ENCODE peak calls at places on chromosome 10, in four cellular contexts. R is SK-N-SH; U is choroid plexus epithelial cell; O is CD8-positive, alpha-beta memory T cell. A is an unnamed sample.

GRCh38 chr10:131503992-131504391 is 192.5 kb upstream of the TCERG1L start:
- DNase-seq in U (no peak), R (no peak), O (no peak), A (no peak)

GRCh38 chr10:70328018-70328417 is 44.2 kb upstream of the NPFFR1 start:
- DNase-seq in O (no peak), R (no peak), U (no peak), A (no peak)

GRCh38 chr10:133325761-133326463 is 10.8 kb downstream of the CALY start:
- DNase-seq in U (no peak), O (no peak), R (peak; percentile 76), A (no peak)

GRCh38 chr10:68492118-68492517 is 20.3 kb upstream of the DNA2 start:
- DNase-seq in R (no peak), U (peak; percentile 31), O (no peak), A (no peak)

GRCh38 chr10:46020344-46020656 is 10.1 kb downstream of the NCOA4 start:
- DNase-seq in O (no peak), U (no peak), R (no peak), A (no peak)

GRCh38 chr10:114239117-114239993 is at the start of gene VWA2:
- DNase-seq in U (no peak), O (no peak), R (no peak), A (no peak)

GRCh38 chr10:31927597-31928530 is 767 bp downstream of the ARHGAP12 start:
- DNase-seq in R (peak; percentile 84), O (peak; percentile 60), U (peak; percentile 58), A (no peak)

GRCh38 chr10:117684673-117685211 is 142.2 kb downstream of the EMX2 start:
- DNase-seq in U (no peak), R (peak; percentile 48), O (no peak), A (no peak)

GRCh38 chr10:3391657-3392056 is 219.1 kb upstream of the PITRM1 start:
- DNase-seq in R (no peak), U (no peak), O (no peak), A (no peak)

GRCh38 chr10:102117391-102118159 is 2.6 kb downstream of the LDB1 start:
- DNase-seq in U (peak; percentile 81), O (peak; percentile 57), R (peak; percentile 89), A (no peak)

GRCh38 chr10:101781984-101782810 is 1.0 kb downstream of the NPM3 start:
- DNase-seq in R (peak; percentile 28), O (no peak), U (no peak), A (no peak)

GRCh38 chr10:5297466-5297865 is 67.3 kb upstream of the UCN3 start:
- DNase-seq in R (no peak), O (peak; percentile 14), U (peak; percentile 40), A (no peak)

GRCh38 chr10:9781681-9782080 is 1236.0 kb upstream of the CELF2 start:
- DNase-seq in R (no peak), U (peak; percentile 71), O (no peak), A (no peak)

GRCh38 chr10:32692174-32692573 is 246.2 kb downstream of the CCDC7 start:
- DNase-seq in O (no peak), U (peak; percentile 2), R (no peak), A (peak; percentile 31)

GRCh38 chr10:77478248-77478963 is 159.2 kb downstream of the KCNMA1 start:
- DNase-seq in R (no peak), O (no peak), U (peak; percentile 83), A (peak; percentile 50)

GRCh38 chr10:78362406-78363022 is 328.9 kb downstream of the RPS24 start:
- DNase-seq in U (peak; percentile 33), O (no peak), R (no peak), A (no peak)

GRCh38 chr10:688621-689426 is 644 bp downstream of the DIP2C start:
- DNase-seq in R (peak; percentile 77), U (peak; percentile 55), O (no peak), A (no peak)

GRCh38 chr10:18140957-18141888 is 999 bp downstream of the CACNB2 start:
- DNase-seq in U (no peak), O (no peak), R (peak; percentile 75), A (no peak)

GRCh38 chr10:70265032-70265689 is 18.6 kb downstream of the NPFFR1 start:
- DNase-seq in O (no peak), U (peak; percentile 48), R (peak; percentile 39), A (no peak)

GRCh38 chr10:117501460-117502035 is 41.0 kb upstream of the EMX2 start:
- DNase-seq in U (no peak), O (no peak), R (no peak), A (no peak)

GRCh38 chr10:124643281-124644009 is 100.7 kb downstream of the FAM53B start:
- DNase-seq in R (no peak), O (no peak), U (no peak), A (no peak)

GRCh38 chr10:70135046-70135445 is 2.4 kb upstream of the AIFM2 start:
- DNase-seq in O (no peak), R (no peak), U (no peak), A (no peak)

GRCh38 chr10:20091698-20092097 is 275.5 kb downstream of the PLXDC2 start:
- DNase-seq in O (no peak), U (no peak), R (no peak), A (no peak)

DNA sequence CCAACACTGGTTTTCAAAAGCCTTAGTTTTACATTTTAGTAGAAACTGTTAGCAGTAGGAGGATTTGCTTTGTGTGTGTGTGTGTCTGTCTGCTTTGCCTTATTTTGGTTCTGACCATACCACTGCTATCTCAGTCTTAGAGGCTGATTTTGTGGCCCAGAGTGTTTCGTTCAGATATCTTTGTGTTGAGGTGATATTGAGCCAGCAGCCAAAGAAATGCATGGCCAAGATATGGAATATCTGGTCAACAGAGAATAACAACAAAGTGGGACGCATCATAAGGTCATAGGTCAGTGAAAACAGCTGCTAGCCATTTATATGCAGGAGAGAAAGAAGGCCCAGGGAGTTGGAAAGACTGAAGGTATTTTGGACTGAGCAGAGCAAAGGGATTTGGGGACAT is 47.7 kb downstream of the KIAA1217 start:
- DNase-seq in R (no peak), U (peak; percentile 28), O (no peak), A (no peak)
- H3K4me3 ChIP-seq in R (no peak overlapping the region), U (no peak overlapping the region), O (no peak overlapping the region), A (no peak overlapping the region)

GRCh38 chr10:74589226-74589673 is 237.2 kb upstream of the KAT6B start:
- DNase-seq in U (peak; percentile 99), R (peak; percentile 66), O (peak; percentile 88), A (peak; percentile 98)

GRCh38 chr10:74585231-74586087 is 240.9 kb upstream of the KAT6B start:
- DNase-seq in O (peak; percentile 52), U (peak; percentile 29), R (peak; percentile 41), A (no peak)

GRCh38 chr10:74587109-74587508 is 239.3 kb upstream of the KAT6B start:
- DNase-seq in U (no peak), O (no peak), R (no peak), A (no peak)

GRCh38 chr10:74586088-74586585 is 240.3 kb upstream of the KAT6B start:
- DNase-seq in R (peak; percentile 12), O (peak; percentile 75), U (peak; percentile 18), A (no peak)
- H3K4me3 ChIP-seq in R (peak overlapping the region; percentile 26), O (peak overlapping the region; percentile 33), U (no peak overlapping the region), A (no peak overlapping the region)

DNA sequence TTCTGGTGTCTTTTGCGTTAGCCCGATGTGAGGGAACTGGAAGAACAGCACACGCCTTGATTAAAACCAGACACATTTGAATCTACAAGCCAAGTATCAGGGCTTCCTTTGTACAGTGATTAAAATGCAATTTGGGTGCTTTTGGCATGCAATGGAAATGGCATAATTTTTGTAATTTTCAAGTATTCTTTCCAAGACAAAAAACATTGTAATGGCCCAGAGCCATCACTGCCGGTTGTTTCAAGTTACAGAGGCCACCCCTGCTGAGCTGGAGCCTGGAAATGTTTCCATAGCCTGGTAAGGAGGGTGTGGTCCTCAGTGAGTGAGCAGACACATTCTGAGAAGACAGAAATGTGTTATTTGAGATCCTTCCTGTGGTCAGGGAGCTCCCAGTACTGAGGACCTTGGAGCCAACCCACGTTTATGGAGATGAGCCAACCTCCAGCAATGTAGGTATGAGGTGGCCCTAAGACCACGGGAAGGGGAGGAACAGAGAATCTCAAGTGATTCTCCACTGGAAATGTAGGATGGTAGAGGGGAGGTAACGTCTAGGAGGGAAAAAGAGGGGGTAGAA is 20.9 kb downstream of the TEX36 start:
- DNase-seq in O (no peak), U (peak; percentile 93), R (no peak), A (peak; percentile 93)
- H3K4me3 ChIP-seq in O (no peak overlapping the region), U (no peak overlapping the region), R (no peak overlapping the region), A (no peak overlapping the region)

GRCh38 chr10:89002234-89002978 is 11.8 kb downstream of the FAS start:
- DNase-seq in O (no peak), R (no peak), U (no peak), A (no peak)
- H3K4me3 ChIP-seq in O (no peak overlapping the region), R (no peak overlapping the region), U (no peak overlapping the region), A (no peak overlapping the region)